ENCODE peak calls at places on chromosomes 16 and 17, in four cellular contexts. A, Y, M and S are unnamed samples.

GRCh38 chr17:47414612-47415011 is 90.9 kb downstream of the EFCAB13 start:
- DNase-seq in A (no peak), Y (no peak), M (no peak), S (no peak)

GRCh38 chr16:21100447-21100846 is 50.2 kb downstream of the DNAH3 start:
- DNase-seq in A (peak; percentile 77), Y (peak; percentile 37), M (peak; percentile 90), S (no peak)

GRCh38 chr16:86690970-86691369 is 112.6 kb downstream of the FOXL1 start:
- DNase-seq in A (no peak), Y (no peak), M (no peak), S (no peak)

GRCh38 chr16:25413133-25413532 is 155.5 kb upstream of the ZKSCAN2 start:
- DNase-seq in A (no peak), Y (no peak), M (no peak), S (no peak)

GRCh38 chr16:14405611-14406537 is 224.2 kb downstream of the PARN start:
- DNase-seq in A (peak; percentile 16), Y (peak; percentile 56), M (no peak), S (peak; percentile 19)

GRCh38 chr17:67376892-67377726 is at the start of gene PITPNC1:
- DNase-seq in A (peak; percentile 89), Y (peak; percentile 92), M (peak; percentile 88), S (peak; percentile 84)

GRCh38 chr17:71494045-71494444 is 626.8 kb upstream of the SOX9 start:
- DNase-seq in A (no peak), Y (no peak), M (peak; percentile 87), S (no peak)

GRCh38 chr16:84396537-84397008 is 28.2 kb downstream of the ATP2C2 start:
- DNase-seq in A (peak; percentile 61), Y (peak; percentile 73), M (peak; percentile 15), S (no peak)

GRCh38 chr17:71302721-71303549 is 817.9 kb upstream of the SOX9 start:
- DNase-seq in A (peak; percentile 54), Y (no peak), M (no peak), S (no peak)

GRCh38 chr17:64348666-64349065 is 42.0 kb downstream of the PECAM1 start:
- DNase-seq in A (no peak), Y (no peak), M (no peak), S (no peak)

GRCh38 chr16:18983565-18984424 is at the start of gene TMC7:
- DNase-seq in A (peak; percentile 87), Y (peak; percentile 95), M (peak; percentile 83), S (no peak)

DNA sequence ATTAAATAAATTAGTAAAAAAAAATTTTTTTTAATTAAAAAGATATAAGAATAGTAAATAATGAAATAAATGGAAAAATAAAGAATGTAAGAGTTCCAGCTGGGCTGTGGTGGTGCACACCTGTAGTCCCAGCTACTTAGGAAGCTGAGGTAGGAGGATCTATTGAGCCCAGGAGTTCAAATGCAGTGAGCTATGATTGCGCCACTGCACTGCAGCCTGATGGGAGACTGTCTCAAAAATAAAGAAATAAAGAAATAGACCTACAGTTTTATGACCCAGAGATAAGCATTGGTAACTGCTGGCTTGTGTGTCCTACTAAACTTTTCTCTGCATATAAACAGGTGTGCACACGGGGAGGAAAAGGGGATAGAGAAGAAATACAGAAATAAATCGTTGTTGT is 7.8 kb upstream of the PDP2 start:
- DNase-seq in A (no peak), Y (no peak), M (no peak), S (no peak)
- H2AFZ ChIP-seq in A (peak overlapping the region; percentile 88), Y (peak overlapping the region; percentile 73), M (peak overlapping the region; percentile 90), S (peak overlapping the region; percentile 63)

DNA sequence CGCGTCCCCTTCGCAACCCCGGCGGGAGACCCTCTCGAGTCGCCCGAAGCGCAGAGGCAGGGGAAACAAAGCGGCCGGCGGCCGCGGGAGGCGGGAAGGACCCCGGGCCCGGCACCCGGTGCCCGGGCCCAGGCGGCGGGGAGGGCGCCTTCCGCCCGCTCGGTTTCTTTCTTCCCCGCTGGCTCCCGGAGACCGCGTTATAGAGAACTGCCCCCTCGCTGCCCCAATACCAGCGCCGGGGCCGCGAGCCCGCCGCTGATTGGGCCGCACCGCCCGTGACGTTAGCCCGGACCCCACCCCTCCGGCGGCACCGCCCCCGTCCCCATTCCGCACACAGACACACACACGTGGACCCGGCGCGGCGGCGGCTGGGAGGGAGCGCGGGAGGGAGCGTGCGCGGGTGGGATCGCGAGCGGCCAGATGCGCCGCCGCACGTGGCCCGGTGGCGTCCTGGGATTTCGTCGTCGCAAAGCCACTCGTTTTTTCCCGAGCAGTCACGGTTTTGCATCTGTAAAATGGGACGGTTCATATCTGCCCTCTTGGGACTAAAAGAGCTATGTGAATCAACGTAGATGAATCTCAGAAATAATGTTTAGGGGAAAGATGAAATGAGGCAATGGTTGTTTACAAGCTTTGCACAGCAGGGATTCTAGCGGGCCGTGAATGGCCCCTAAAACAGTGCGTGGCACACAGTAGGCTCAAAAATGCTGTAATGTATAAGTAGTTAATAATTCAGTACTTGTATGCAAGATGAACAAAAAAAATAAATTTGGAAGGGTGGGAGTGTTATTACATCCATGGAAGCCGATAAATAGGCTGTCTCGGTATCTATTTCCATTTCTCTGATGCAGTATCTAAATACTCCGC is at the start of gene EPOP:
- DNase-seq in A (peak; percentile 78), Y (peak; percentile 89), M (peak; percentile 79), S (peak; percentile 95)
- TF ChIP-seq EZH2 in A (no peak), Y (no peak), M (no peak), S (no peak)

GRCh38 chr16:27048316-27048715 is 18.4 kb upstream of the C16orf82 start:
- DNase-seq in A (no peak), Y (no peak), M (no peak), S (no peak)

GRCh38 chr16:27049117-27049516 is 17.6 kb upstream of the C16orf82 start:
- DNase-seq in A (no peak), Y (no peak), M (no peak), S (no peak)

GRCh38 chr16:27053996-27054395 is 12.7 kb upstream of the C16orf82 start:
- DNase-seq in A (no peak), Y (no peak), M (no peak), S (no peak)
- H2AFZ ChIP-seq in A (no peak overlapping the region), Y (no peak overlapping the region), M (no peak overlapping the region), S (no peak overlapping the region)

GRCh38 chr17:50210249-50211225 is 9.1 kb upstream of the COL1A1 start:
- DNase-seq in A (peak; percentile 84), Y (peak; percentile 93), M (peak; percentile 99), S (no peak)
- TF ChIP-seq EZH2 in A (no peak), Y (no peak), M (no peak), S (no peak)

GRCh38 chr16:78007121-78007520 is 15.2 kb upstream of the CLEC3A start:
- DNase-seq in A (no peak), Y (no peak), M (no peak), S (no peak)

GRCh38 chr16:78004501-78004900 is 17.8 kb upstream of the CLEC3A start:
- DNase-seq in A (no peak), Y (peak; percentile 11), M (no peak), S (no peak)

GRCh38 chr16:78005881-78006280 is 16.5 kb upstream of the CLEC3A start:
- DNase-seq in A (no peak), Y (no peak), M (no peak), S (no peak)

GRCh38 chr16:77998350-77999023 is 23.9 kb upstream of the CLEC3A start:
- DNase-seq in A (no peak), Y (no peak), M (no peak), S (no peak)

GRCh38 chr16:78002915-78003538 is 19.3 kb upstream of the CLEC3A start:
- DNase-seq in A (peak; percentile 85), Y (peak; percentile 90), M (peak; percentile 83), S (peak; percentile 82)
- H2AFZ ChIP-seq in A (no peak overlapping the region), Y (no peak overlapping the region), M (no peak overlapping the region), S (no peak overlapping the region)